ENCODE peak calls at places on chromosomes 5 and 9, in five cellular contexts. T, R, F, L and E are unnamed samples.

GRCh38 chr9:34252670-34253459 is 74.0 kb downstream of the UBAP1 start:
- DNase-seq in L (peak), F (peak), R (peak), T (peak), E (peak)

GRCh38 chr9:133000842-133001241 is 22.3 kb downstream of the GFI1B start:
- DNase-seq in L (no peak), F (no peak), R (no peak), T (peak), E (no peak)

GRCh38 chr9:133003071-133003461 is 24.6 kb downstream of the GFI1B start:
- DNase-seq in L (no peak), T (no peak), R (no peak), F (no peak), E (no peak)

GRCh38 chr9:121200346-121200745 is 1.3 kb downstream of the RAB14 start:
- DNase-seq in L (no peak), R (no peak), F (no peak), T (no peak), E (no peak)

GRCh38 chr5:133967715-133968056 is 739 bp downstream of the C5orf15 start:
- DNase-seq in L (no peak), F (peak), R (no peak), T (no peak), E (no peak)

GRCh38 chr9:4955836-4956235 is 29.2 kb upstream of the JAK2 start:
- DNase-seq in T (no peak), R (no peak), F (no peak), L (no peak), E (peak)

GRCh38 chr5:80255425-80255751 is 460 bp downstream of the SERINC5 start:
- DNase-seq in T (no peak), R (peak), L (peak), F (peak), E (peak)

GRCh38 chr5:109759304-109759703 is 69.6 kb downstream of the MAN2A1 start:
- DNase-seq in R (no peak), T (no peak), L (no peak), F (no peak), E (peak)

GRCh38 chr9:5231212-5231611 is at the start of gene INSL4:
- DNase-seq in T (no peak), L (no peak), R (no peak), F (no peak), E (peak)

GRCh38 chr9:129557192-129558036 is 63.5 kb downstream of the C9orf50 start:
- DNase-seq in R (peak), F (no peak), L (no peak), T (no peak), E (peak)

GRCh38 chr9:14221558-14221957 is 92.4 kb downstream of the NFIB start:
- DNase-seq in F (no peak), T (no peak), R (no peak), L (no peak), E (peak)

GRCh38 chr5:74634611-74635286 is 5.8 kb downstream of the ENC1 start:
- DNase-seq in R (no peak), L (no peak), F (no peak), T (no peak), E (no peak)

GRCh38 chr5:141850183-141850768 is 27.9 kb downstream of the PCDH1 start:
- DNase-seq in T (no peak), L (peak), R (peak), F (peak), E (peak)

GRCh38 chr9:75869236-75869635 is 21.2 kb upstream of the PCSK5 start:
- DNase-seq in T (no peak), R (no peak), L (no peak), F (no peak), E (no peak)

GRCh38 chr5:172886974-172887491 is 53.0 kb downstream of the ERGIC1 start:
- DNase-seq in F (no peak), R (no peak), L (peak), T (peak), E (peak)

GRCh38 chr5:111530298-111530740 is 18.0 kb upstream of the STARD4 start:
- DNase-seq in L (peak), F (peak), R (no peak), T (peak), E (peak)

GRCh38 chr9:107153336-107153735 is 129.7 kb upstream of the RAD23B start:
- DNase-seq in F (no peak), R (no peak), L (no peak), T (no peak), E (peak)

GRCh38 chr5:128216860-128217531 is 133.4 kb downstream of the SLC12A2 start:
- DNase-seq in R (no peak), F (no peak), T (no peak), L (no peak), E (peak)

GRCh38 chr5:68071243-68071642 is 144.3 kb upstream of the PIK3R1 start:
- DNase-seq in L (no peak), T (no peak), F (no peak), R (no peak), E (no peak)

GRCh38 chr5:132661231-132662003 is 3.4 kb downstream of the IL13 start:
- DNase-seq in L (no peak), R (no peak), F (no peak), T (no peak), E (no peak)

GRCh38 chr9:92614123-92614510 is 55.8 kb downstream of the IPPK start:
- DNase-seq in T (no peak), R (no peak), F (no peak), L (no peak), E (no peak)

GRCh38 chr5:160186480-160186879 is 42.8 kb upstream of the FABP6 start:
- DNase-seq in R (no peak), T (no peak), F (no peak), L (no peak), E (no peak)

GRCh38 chr9:137682431-137682991 is 63.7 kb downstream of the EHMT1 start:
- DNase-seq in L (no peak), R (peak), T (peak), F (no peak), E (no peak)

GRCh38 chr9:75891277-75892167 is 1.0 kb downstream of the PCSK5 start:
- DNase-seq in L (peak), T (peak), R (peak), F (peak), E (peak)

GRCh38 chr5:123700624-123701023 is 188.6 kb downstream of the CSNK1G3 start:
- DNase-seq in L (no peak), F (no peak), T (no peak), R (no peak), E (peak)

GRCh38 chr9:121830441-121831140 is 179.2 kb downstream of the DAB2IP start:
- DNase-seq in F (no peak), L (no peak), T (no peak), R (no peak), E (no peak)

GRCh38 chr5:32501071-32501470 is 56.5 kb upstream of the ZFR start:
- DNase-seq in F (no peak), R (no peak), L (no peak), T (no peak), E (no peak)

GRCh38 chr9:89880161-89880560 is 275.3 kb downstream of the GADD45G start:
- DNase-seq in T (peak), F (peak), R (no peak), L (no peak), E (no peak)

GRCh38 chr9:110897899-110898298 is 140.4 kb downstream of the LPAR1 start:
- DNase-seq in R (no peak), T (no peak), L (no peak), F (no peak), E (no peak)

GRCh38 chr5:83554686-83555085 is 83.1 kb downstream of the VCAN start:
- DNase-seq in R (no peak), F (no peak), L (no peak), T (no peak), E (no peak)

GRCh38 chr5:15234366-15234765 is 265.6 kb upstream of the FBXL7 start:
- DNase-seq in L (no peak), R (no peak), T (no peak), F (no peak), E (peak)

DNA sequence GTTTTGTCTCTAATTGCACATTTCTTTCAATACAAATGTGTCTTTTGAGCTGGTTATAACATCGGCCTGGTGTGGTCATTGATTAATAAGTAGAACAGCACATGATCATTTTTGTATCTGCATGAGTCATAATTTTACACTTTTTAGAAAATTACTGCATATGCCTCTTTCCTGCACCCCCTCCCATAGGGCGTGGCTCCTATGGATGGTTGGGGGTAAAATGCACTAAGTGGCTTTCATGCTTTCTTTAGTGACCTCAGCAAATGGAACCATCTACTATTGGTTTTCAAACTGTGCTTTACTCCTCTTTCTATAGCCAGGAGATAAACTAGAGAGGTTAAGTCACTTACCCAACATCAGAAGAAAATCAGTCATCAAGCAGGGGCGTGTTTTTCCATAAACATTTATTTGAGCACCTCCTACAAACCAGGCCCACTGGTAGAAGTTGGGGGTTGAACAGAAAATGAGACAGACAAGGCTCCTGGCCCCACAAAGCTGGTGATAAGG is 3.8 kb downstream of the ANXA6 start:
- DNase-seq in F (no peak), R (no peak), T (no peak), L (no peak), E (no peak)
- H3K27ac ChIP-seq in F (peak), R (peak), T (peak), L (no peak), E (no peak)

GRCh38 chr9:1077616-1078015 is 27.5 kb downstream of the DMRT2 start:
- DNase-seq in T (no peak), R (no peak), L (no peak), F (no peak), E (no peak)
- H3K27ac ChIP-seq in T (no peak), R (no peak), L (no peak), F (no peak), E (no peak)

DNA sequence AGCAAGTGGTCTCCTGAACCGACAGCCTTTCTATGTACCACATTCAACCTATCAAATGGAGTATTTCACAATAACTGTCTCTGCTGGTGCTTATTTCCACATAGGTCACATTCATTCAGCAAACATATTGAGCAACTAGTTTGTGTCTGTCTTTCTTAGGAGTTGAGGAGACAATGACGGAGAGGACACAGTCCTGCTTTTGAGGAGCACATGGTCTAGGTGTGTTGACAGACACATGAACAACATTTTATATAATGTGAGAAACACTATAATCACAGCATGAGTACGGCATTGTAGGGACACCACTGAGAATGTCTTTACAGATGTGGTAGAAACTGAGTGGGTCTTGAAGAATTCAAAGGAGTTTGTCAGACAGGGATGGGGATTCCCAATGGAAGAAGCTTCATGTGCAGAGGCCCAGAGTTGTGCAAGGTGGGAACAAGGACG is 28.5 kb downstream of the NFIL3 start:
- DNase-seq in T (no peak), R (no peak), L (no peak), F (no peak), E (peak)
- H3K27ac ChIP-seq in T (peak), R (no peak), L (no peak), F (no peak), E (peak)

DNA sequence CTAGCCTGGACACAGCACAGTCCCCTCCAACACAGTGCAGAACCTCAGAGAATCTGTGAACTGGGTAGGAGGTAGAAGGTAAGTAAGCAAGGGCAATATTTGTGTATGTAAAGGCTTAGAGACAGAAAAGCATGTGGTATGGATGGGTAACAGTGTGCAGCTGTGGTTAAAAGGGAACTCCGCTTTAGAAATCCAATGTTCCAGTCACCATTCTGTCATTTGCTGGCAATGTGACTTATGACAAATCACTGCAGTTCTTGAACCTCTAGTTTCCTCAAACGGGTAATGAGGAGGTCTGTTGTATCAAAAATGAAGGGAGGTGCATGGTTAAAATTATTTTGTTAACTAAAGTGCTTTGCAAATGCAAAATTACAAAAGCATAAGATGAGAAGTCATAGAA is 125.5 kb upstream of the IFNE start:
- DNase-seq in F (no peak), R (no peak), T (no peak), L (no peak), E (no peak)
- H3K27ac ChIP-seq in F (no peak), R (no peak), T (no peak), L (no peak), E (no peak)

GRCh38 chr9:87698069-87698809 is 27.7 kb upstream of the CTSL start:
- DNase-seq in T (no peak), L (peak), R (no peak), F (no peak), E (no peak)
- H3K27ac ChIP-seq in T (no peak), L (no peak), R (no peak), F (no peak), E (no peak)

GRCh38 chr5:57566914-57567313 is 84.3 kb upstream of the ACTBL2 start:
- DNase-seq in F (no peak), R (no peak), T (no peak), L (no peak), E (peak)
- H3K27ac ChIP-seq in F (no peak), R (no peak), T (no peak), L (no peak), E (peak)